ENCODE peak calls at places on chromosome 18, in seven cellular contexts. One of them, this sample, is unnamed.

GRCh38 chr18:29780814-29781213 is 1261.7 kb downstream of the DSC3 start:
- DNase-seq in foreskin fibroblast: no peak
- DNase-seq in GM12865: no peak
- DNase-seq in MM.1S: no peak
- DNase-seq in IMR-90: no peak
- DNase-seq in transverse colon: no peak
- DNase-seq in PC-3: no peak
- DNase-seq in this sample: no peak

GRCh38 chr18:36711813-36712444 is 116.9 kb downstream of the TPGS2 start:
- DNase-seq in foreskin fibroblast: peak
- DNase-seq in GM12865: no peak
- DNase-seq in MM.1S: no peak
- DNase-seq in IMR-90: peak
- DNase-seq in transverse colon: no peak
- DNase-seq in PC-3: peak
- DNase-seq in this sample: peak

GRCh38 chr18:50611529-50611941 is 51.6 kb downstream of the MAPK4 start:
- DNase-seq in foreskin fibroblast: no peak
- DNase-seq in GM12865: no peak
- DNase-seq in MM.1S: no peak
- DNase-seq in IMR-90: no peak
- DNase-seq in transverse colon: no peak
- DNase-seq in PC-3: no peak
- DNase-seq in this sample: no peak

GRCh38 chr18:69951182-69951581 is 3.5 kb upstream of the CD226 start:
- DNase-seq in foreskin fibroblast: peak
- DNase-seq in GM12865: no peak
- DNase-seq in MM.1S: no peak
- DNase-seq in IMR-90: peak
- DNase-seq in transverse colon: no peak
- DNase-seq in PC-3: no peak
- DNase-seq in this sample: peak

GRCh38 chr18:22228930-22229329 is 59.5 kb downstream of the GATA6 start:
- DNase-seq in foreskin fibroblast: no peak
- DNase-seq in GM12865: no peak
- DNase-seq in MM.1S: no peak
- DNase-seq in IMR-90: peak
- DNase-seq in transverse colon: no peak
- DNase-seq in PC-3: peak
- DNase-seq in this sample: peak

GRCh38 chr18:9810216-9810804 is 75.5 kb upstream of the TXNDC2 start:
- DNase-seq in foreskin fibroblast: no peak
- DNase-seq in GM12865: no peak
- DNase-seq in MM.1S: no peak
- DNase-seq in IMR-90: peak
- DNase-seq in transverse colon: no peak
- DNase-seq in PC-3: no peak
- DNase-seq in this sample: no peak

GRCh38 chr18:75337348-75337747 is 90.2 kb downstream of the SMIM21 start:
- DNase-seq in foreskin fibroblast: no peak
- DNase-seq in GM12865: no peak
- DNase-seq in MM.1S: no peak
- DNase-seq in IMR-90: no peak
- DNase-seq in transverse colon: no peak
- DNase-seq in PC-3: no peak
- DNase-seq in this sample: no peak

GRCh38 chr18:59024829-59025228 is 114.9 kb upstream of the SEC11C start:
- DNase-seq in foreskin fibroblast: peak
- DNase-seq in GM12865: no peak
- DNase-seq in MM.1S: no peak
- DNase-seq in IMR-90: peak
- DNase-seq in transverse colon: no peak
- DNase-seq in PC-3: no peak
- DNase-seq in this sample: peak

GRCh38 chr18:51337406-51337805 is 139.9 kb upstream of the MEX3C start:
- DNase-seq in foreskin fibroblast: no peak
- DNase-seq in GM12865: no peak
- DNase-seq in MM.1S: no peak
- DNase-seq in IMR-90: no peak
- DNase-seq in transverse colon: no peak
- DNase-seq in PC-3: no peak
- DNase-seq in this sample: peak

GRCh38 chr18:41113885-41114482 is 841.0 kb upstream of the PIK3C3 start:
- DNase-seq in foreskin fibroblast: no peak
- DNase-seq in GM12865: no peak
- DNase-seq in MM.1S: no peak
- DNase-seq in IMR-90: peak
- DNase-seq in transverse colon: no peak
- DNase-seq in PC-3: peak
- DNase-seq in this sample: peak

GRCh38 chr18:65439184-65439583 is 311.6 kb upstream of the CDH7 start:
- DNase-seq in foreskin fibroblast: no peak
- DNase-seq in GM12865: no peak
- DNase-seq in MM.1S: no peak
- DNase-seq in IMR-90: no peak
- DNase-seq in transverse colon: no peak
- DNase-seq in PC-3: peak
- DNase-seq in this sample: no peak

GRCh38 chr18:23142285-23142929 is 7.1 kb downstream of the CABLES1 start:
- DNase-seq in foreskin fibroblast: no peak
- DNase-seq in GM12865: no peak
- DNase-seq in MM.1S: no peak
- DNase-seq in IMR-90: no peak
- DNase-seq in transverse colon: no peak
- DNase-seq in PC-3: peak
- DNase-seq in this sample: no peak

GRCh38 chr18:6600667-6601066 is 128.8 kb upstream of the ARHGAP28 start:
- DNase-seq in foreskin fibroblast: no peak
- DNase-seq in GM12865: no peak
- DNase-seq in MM.1S: no peak
- DNase-seq in IMR-90: no peak
- DNase-seq in transverse colon: no peak
- DNase-seq in PC-3: no peak
- DNase-seq in this sample: no peak

GRCh38 chr18:31079973-31080372 is 22.2 kb downstream of the DSC2 start:
- DNase-seq in foreskin fibroblast: no peak
- DNase-seq in GM12865: no peak
- DNase-seq in MM.1S: no peak
- DNase-seq in IMR-90: no peak
- DNase-seq in transverse colon: no peak
- DNase-seq in PC-3: no peak
- DNase-seq in this sample: no peak

GRCh38 chr18:5142131-5142530 is 54.9 kb downstream of the AKAIN1 start:
- DNase-seq in foreskin fibroblast: no peak
- DNase-seq in GM12865: no peak
- DNase-seq in MM.1S: no peak
- DNase-seq in IMR-90: no peak
- DNase-seq in transverse colon: no peak
- DNase-seq in PC-3: no peak
- DNase-seq in this sample: no peak

GRCh38 chr18:23244431-23244830 is 109.1 kb downstream of the CABLES1 start:
- DNase-seq in foreskin fibroblast: no peak
- DNase-seq in GM12865: no peak
- DNase-seq in MM.1S: no peak
- DNase-seq in IMR-90: no peak
- DNase-seq in transverse colon: no peak
- DNase-seq in PC-3: no peak
- DNase-seq in this sample: no peak

GRCh38 chr18:14174706-14175085 is 42.5 kb upstream of the ZNF519 start:
- DNase-seq in foreskin fibroblast: no peak
- DNase-seq in GM12865: no peak
- DNase-seq in MM.1S: no peak
- DNase-seq in IMR-90: no peak
- DNase-seq in transverse colon: no peak
- DNase-seq in PC-3: no peak
- DNase-seq in this sample: no peak

DNA sequence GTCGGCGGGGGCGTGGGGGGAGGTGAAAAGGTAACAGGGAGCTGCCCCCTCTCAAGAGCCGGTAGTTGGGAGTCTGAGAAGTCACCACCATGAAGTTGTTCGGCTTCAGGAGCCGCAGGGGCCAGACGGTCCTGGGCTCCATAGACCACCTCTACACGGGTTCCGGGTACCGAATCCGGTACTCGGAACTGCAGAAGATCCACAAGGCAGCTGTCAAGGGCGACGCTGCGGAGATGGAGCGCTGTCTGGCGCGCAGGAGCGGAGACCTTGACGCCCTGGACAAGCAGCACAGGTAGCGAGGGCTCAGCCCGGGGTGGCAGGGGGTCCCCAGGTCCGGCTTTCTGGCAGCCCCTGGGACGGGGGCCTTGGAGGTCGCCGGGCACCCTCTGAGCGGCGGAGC is 47.1 kb upstream of the ZNF519 start:
- DNase-seq in foreskin fibroblast: no peak
- DNase-seq in GM12865: no peak
- DNase-seq in MM.1S: no peak
- DNase-seq in IMR-90: no peak
- DNase-seq in transverse colon: no peak
- DNase-seq in PC-3: no peak
- DNase-seq in this sample: no peak
- H3K4me3 ChIP-seq in foreskin fibroblast: peak
- H3K4me3 ChIP-seq in GM12865: peak
- H3K4me3 ChIP-seq in MM.1S: peak
- H3K4me3 ChIP-seq in IMR-90: peak
- H3K4me3 ChIP-seq in transverse colon: peak
- H3K4me3 ChIP-seq in PC-3: peak
- H3K4me3 ChIP-seq in this sample: no peak

DNA sequence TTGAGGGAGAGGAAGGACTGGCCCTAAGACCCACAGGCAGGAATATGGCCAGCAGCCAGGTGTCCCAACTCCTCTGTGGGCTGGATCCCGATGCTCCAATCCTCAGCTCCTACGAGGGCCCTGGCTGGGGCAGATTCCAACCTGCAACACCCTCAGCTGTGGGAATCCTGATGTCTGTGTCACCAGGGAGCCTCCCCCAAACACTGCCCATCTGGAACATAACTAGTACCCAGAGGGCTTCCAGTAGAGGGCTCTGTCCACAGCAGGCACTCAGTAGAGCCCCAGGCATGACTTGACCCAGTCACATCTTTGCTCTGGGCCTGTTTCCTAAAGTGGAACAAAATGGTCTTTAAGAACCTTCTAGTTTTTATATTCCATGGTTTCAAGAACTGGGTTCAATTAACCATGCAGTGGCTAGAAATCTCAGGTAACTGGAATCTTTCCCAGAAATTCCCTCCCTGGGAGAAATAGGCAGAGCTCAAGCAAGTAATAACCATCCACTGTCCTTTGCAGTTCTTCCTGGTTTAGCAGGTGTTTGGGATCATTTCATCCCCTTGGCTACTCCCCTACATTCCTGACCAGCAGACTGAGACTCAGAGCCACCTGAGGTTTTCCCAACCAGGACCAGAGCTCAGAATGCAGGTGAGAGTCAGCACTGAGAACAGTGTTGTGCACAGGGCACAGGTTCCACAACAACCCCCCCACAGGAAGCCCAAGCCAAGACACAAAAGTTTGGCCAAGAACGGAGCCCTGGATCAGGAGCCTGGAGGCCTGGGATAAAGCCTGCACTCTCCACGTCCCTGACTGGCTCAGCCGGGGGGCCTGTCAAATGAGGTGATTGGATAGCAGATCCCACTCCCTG is 20.8 kb upstream of the LOXHD1 start:
- DNase-seq in foreskin fibroblast: no peak
- DNase-seq in GM12865: no peak
- DNase-seq in MM.1S: no peak
- DNase-seq in IMR-90: no peak
- DNase-seq in transverse colon: no peak
- DNase-seq in PC-3: peak
- DNase-seq in this sample: no peak
- TF ChIP-seq CTCF in foreskin fibroblast: peak
- TF ChIP-seq CTCF in GM12865: no peak
- TF ChIP-seq CTCF in MM.1S: no peak
- TF ChIP-seq CTCF in IMR-90: no peak
- TF ChIP-seq CTCF in transverse colon: no peak
- TF ChIP-seq CTCF in PC-3: no peak
- TF ChIP-seq CTCF in this sample: no peak

GRCh38 chr18:3596324-3597158 is 146.6 kb downstream of the TGIF1 start:
- DNase-seq in foreskin fibroblast: no peak
- DNase-seq in GM12865: peak
- DNase-seq in MM.1S: no peak
- DNase-seq in IMR-90: peak
- DNase-seq in transverse colon: peak
- DNase-seq in PC-3: peak
- DNase-seq in this sample: peak
- H3K4me3 ChIP-seq in foreskin fibroblast: no peak
- H3K4me3 ChIP-seq in GM12865: peak
- H3K4me3 ChIP-seq in MM.1S: no peak
- H3K4me3 ChIP-seq in IMR-90: no peak
- H3K4me3 ChIP-seq in transverse colon: no peak
- H3K4me3 ChIP-seq in PC-3: peak
- H3K4me3 ChIP-seq in this sample: peak

GRCh38 chr18:21111351-21112139 is at the start of gene ROCK1:
- DNase-seq in foreskin fibroblast: peak
- DNase-seq in GM12865: peak
- DNase-seq in MM.1S: peak
- DNase-seq in IMR-90: peak
- DNase-seq in transverse colon: peak
- DNase-seq in PC-3: peak
- DNase-seq in this sample: peak

GRCh38 chr18:21109936-21110666 is 1.5 kb downstream of the ROCK1 start:
- DNase-seq in foreskin fibroblast: no peak
- DNase-seq in GM12865: no peak
- DNase-seq in MM.1S: peak
- DNase-seq in IMR-90: peak
- DNase-seq in transverse colon: no peak
- DNase-seq in PC-3: peak
- DNase-seq in this sample: no peak

GRCh38 chr18:21112140-21112473 is 494 bp upstream of the ROCK1 start:
- DNase-seq in foreskin fibroblast: peak
- DNase-seq in GM12865: no peak
- DNase-seq in MM.1S: no peak
- DNase-seq in IMR-90: no peak
- DNase-seq in transverse colon: no peak
- DNase-seq in PC-3: no peak
- DNase-seq in this sample: no peak

GRCh38 chr18:21112543-21113105 is 1.0 kb upstream of the ROCK1 start:
- DNase-seq in foreskin fibroblast: no peak
- DNase-seq in GM12865: no peak
- DNase-seq in MM.1S: no peak
- DNase-seq in IMR-90: peak
- DNase-seq in transverse colon: no peak
- DNase-seq in PC-3: peak
- DNase-seq in this sample: peak

DNA sequence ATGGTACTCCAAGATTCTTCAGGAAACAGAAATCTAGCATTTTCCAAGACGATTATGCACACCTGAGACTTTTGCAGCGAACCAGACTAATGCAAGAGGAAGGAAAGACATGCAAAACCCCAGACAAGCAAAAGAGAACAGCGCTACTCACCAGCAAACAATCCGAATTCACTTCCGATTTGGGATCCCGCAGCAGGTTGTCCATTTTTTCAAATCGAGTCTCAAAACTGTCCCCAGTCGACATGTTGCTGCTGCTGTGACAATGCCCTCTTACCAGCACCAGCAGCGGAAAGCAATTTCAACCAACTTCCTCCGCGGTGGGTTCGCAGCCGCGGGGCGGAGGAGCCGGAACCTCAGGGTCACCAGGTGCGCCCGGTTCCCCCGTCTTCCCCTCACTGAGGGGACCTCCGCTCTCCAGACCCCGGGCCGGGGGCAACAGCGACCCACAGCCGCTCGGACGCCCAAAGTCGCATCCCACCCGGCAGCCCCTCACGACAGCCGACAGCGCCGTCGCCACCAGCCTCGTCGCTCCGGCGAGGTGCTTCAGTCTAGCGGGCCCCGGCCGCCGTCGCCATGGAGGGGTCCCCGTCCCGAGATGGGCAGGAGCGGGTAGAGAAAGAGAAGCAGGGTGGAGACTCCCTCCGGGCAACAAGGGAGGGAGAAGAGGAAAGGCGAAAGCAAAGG is 804 bp downstream of the ROCK1 start:
- DNase-seq in foreskin fibroblast: no peak
- DNase-seq in GM12865: peak
- DNase-seq in MM.1S: peak
- DNase-seq in IMR-90: peak
- DNase-seq in transverse colon: peak
- DNase-seq in PC-3: peak
- DNase-seq in this sample: peak
- TF ChIP-seq CTCF in foreskin fibroblast: no peak
- TF ChIP-seq CTCF in GM12865: no peak
- TF ChIP-seq CTCF in MM.1S: no peak
- TF ChIP-seq CTCF in IMR-90: no peak
- TF ChIP-seq CTCF in transverse colon: no peak
- TF ChIP-seq CTCF in PC-3: no peak
- TF ChIP-seq CTCF in this sample: no peak